ENCODE peak calls at places on chromosomes 2 and 18, in eight cellular contexts. X is stomach, L is GM20000, F is neural crest cell, D is bronchial epithelial cell, I is MM.1S, Z is fibroblast of villous mesenchyme, K is pancreas. B is an unnamed sample.

GRCh38 chr18:31206787-31207381 is 44.2 kb upstream of the DSC1 start:
- DNase-seq in D (peak), X (peak), L (peak), K (peak), F (peak), Z (no peak), I (no peak), B (peak)

GRCh38 chr2:74957886-74958276 is 562 bp upstream of the POLE4 start:
- DNase-seq in K (no peak), F (no peak), I (no peak), X (no peak), D (no peak), L (no peak), Z (peak), B (no peak)

GRCh38 chr2:172674034-172674967 is 61.3 kb upstream of the RAPGEF4 start:
- DNase-seq in K (peak), Z (peak), D (no peak), X (peak), I (peak), L (peak), F (peak), B (peak)

GRCh38 chr2:169509955-169510354 is 453 bp downstream of the KLHL41 start:
- DNase-seq in K (no peak), F (no peak), D (no peak), Z (peak), L (no peak), I (no peak), X (no peak), B (no peak)

GRCh38 chr2:196849895-196850294 is 40.7 kb upstream of the C2orf66 start:
- DNase-seq in X (no peak), D (peak), Z (peak), F (no peak), L (no peak), K (no peak), I (no peak), B (no peak)

GRCh38 chr2:222753251-222753824 is 81.9 kb downstream of the MOGAT1 start:
- DNase-seq in K (peak), L (no peak), X (no peak), Z (peak), I (no peak), D (peak), F (no peak), B (no peak)

GRCh38 chr2:46329803-46330775 is 32.9 kb downstream of the EPAS1 start:
- DNase-seq in X (no peak), Z (peak), F (no peak), D (peak), K (no peak), L (no peak), I (no peak), B (no peak)

GRCh38 chr2:21396252-21396651 is 272.5 kb downstream of the TDRD15 start:
- DNase-seq in F (no peak), X (no peak), L (no peak), I (no peak), K (no peak), D (peak), Z (no peak), B (no peak)

GRCh38 chr18:37710731-37711130 is 145.1 kb upstream of the CELF4 start:
- DNase-seq in Z (no peak), I (no peak), F (no peak), L (no peak), X (no peak), D (peak), K (no peak), B (no peak)

GRCh38 chr2:30611572-30611971 is 164.5 kb downstream of the LCLAT1 start:
- DNase-seq in Z (no peak), F (no peak), L (no peak), I (no peak), K (no peak), X (no peak), D (no peak), B (no peak)

GRCh38 chr2:196195758-196196157 is 24.4 kb upstream of the STK17B start:
- DNase-seq in F (no peak), X (no peak), Z (no peak), K (no peak), L (no peak), I (no peak), D (no peak), B (no peak)

GRCh38 chr18:58284699-58285490 is 240.9 kb downstream of the NEDD4L start:
- DNase-seq in L (no peak), K (no peak), D (no peak), F (no peak), X (no peak), Z (no peak), I (no peak), B (no peak)

GRCh38 chr2:48601349-48601748 is 16.3 kb upstream of the GTF2A1L start:
- DNase-seq in I (peak), F (no peak), Z (no peak), L (no peak), D (peak), K (no peak), X (no peak), B (no peak)

GRCh38 chr2:200943527-200944120 is 19.8 kb downstream of the ORC2 start:
- DNase-seq in X (no peak), Z (no peak), L (no peak), K (no peak), F (no peak), D (no peak), I (no peak), B (peak)

GRCh38 chr2:127610561-127610960 is 35.4 kb upstream of the GPR17 start:
- DNase-seq in Z (no peak), K (no peak), X (no peak), I (no peak), F (no peak), D (no peak), L (no peak), B (no peak)

GRCh38 chr18:70491734-70492348 is 203.0 kb downstream of the SOCS6 start:
- DNase-seq in D (peak), X (peak), Z (peak), F (peak), K (peak), I (peak), L (peak), B (peak)

GRCh38 chr2:236935131-236935530 is 150.6 kb upstream of the COPS8 start:
- DNase-seq in Z (no peak), K (no peak), I (no peak), D (no peak), L (no peak), F (no peak), X (peak), B (no peak)

GRCh38 chr2:64482243-64482642 is 28.3 kb downstream of the LGALSL start:
- DNase-seq in Z (no peak), F (no peak), I (peak), L (no peak), D (no peak), K (no peak), X (no peak), B (no peak)

GRCh38 chr2:23469142-23469540 is 84.2 kb downstream of the KLHL29 start:
- DNase-seq in K (no peak), D (no peak), F (no peak), Z (no peak), X (no peak), L (no peak), I (no peak), B (no peak)

GRCh38 chr2:150119860-150120259 is 367.6 kb downstream of the RND3 start:
- DNase-seq in Z (no peak), I (no peak), D (no peak), X (no peak), L (no peak), F (no peak), K (no peak), B (no peak)

GRCh38 chr2:38750793-38751042 is 443 bp downstream of the SRSF7 start:
- DNase-seq in L (peak), K (peak), F (no peak), X (peak), I (peak), Z (peak), D (no peak), B (peak)

GRCh38 chr2:233051241-233052149 is 8.6 kb upstream of the INPP5D start:
- DNase-seq in K (no peak), F (no peak), D (peak), I (no peak), L (no peak), Z (peak), X (no peak), B (no peak)

GRCh38 chr2:25228848-25229674 is 60.7 kb upstream of the POMC start:
- DNase-seq in F (peak), K (peak), X (peak), I (peak), L (peak), Z (peak), D (peak), B (peak)

GRCh38 chr2:144522741-144523605 is 3.1 kb upstream of the ZEB2 start:
- DNase-seq in X (no peak), K (no peak), I (no peak), L (no peak), Z (no peak), F (no peak), D (no peak), B (no peak)

GRCh38 chr2:241238693-241239198 is 50.3 kb downstream of the ANO7 start:
- DNase-seq in Z (no peak), F (no peak), D (no peak), I (no peak), L (no peak), K (no peak), X (no peak), B (no peak)

GRCh38 chr2:233100192-233100998 is 40.3 kb downstream of the INPP5D start:
- DNase-seq in K (no peak), X (no peak), F (no peak), I (peak), D (no peak), L (peak), Z (no peak), B (peak)

GRCh38 chr2:60306231-60306861 is 247.1 kb downstream of the BCL11A start:
- DNase-seq in X (no peak), F (no peak), D (peak), I (no peak), K (no peak), L (no peak), Z (no peak), B (no peak)

GRCh38 chr2:160388464-160389263 is 104.9 kb downstream of the RBMS1 start:
- DNase-seq in I (no peak), D (no peak), Z (no peak), L (no peak), X (peak), F (no peak), K (no peak), B (no peak)

GRCh38 chr2:161873689-161874088 is 200.3 kb downstream of the DPP4 start:
- DNase-seq in F (no peak), L (no peak), D (no peak), K (no peak), X (no peak), I (no peak), Z (no peak), B (no peak)

GRCh38 chr2:71672011-71672639 is 218.8 kb downstream of the DYSF start:
- DNase-seq in K (no peak), X (no peak), F (no peak), Z (no peak), D (no peak), L (no peak), I (no peak), B (no peak)
- TF ChIP-seq CTCF in K (no peak), X (no peak), F (no peak), Z (peak), D (no peak), L (no peak), I (no peak), B (no peak)

DNA sequence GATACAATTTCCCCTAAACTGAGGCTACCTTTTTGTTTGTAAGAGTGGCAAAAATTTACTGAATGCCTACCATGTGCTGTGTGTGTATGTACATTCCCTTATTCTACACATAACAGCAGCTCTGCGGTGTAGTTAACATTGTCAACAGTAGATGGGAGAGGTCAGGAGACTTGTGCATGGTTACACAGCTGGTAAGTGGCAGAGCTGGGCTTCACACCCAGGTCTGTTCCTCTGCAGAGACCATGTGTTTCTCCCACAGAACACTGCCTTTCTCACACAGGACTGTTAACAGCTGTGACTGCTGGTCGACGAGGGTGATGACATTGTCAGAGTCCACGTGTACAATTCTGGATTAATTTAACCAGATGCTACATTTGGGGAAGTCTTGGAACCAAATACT is 49.1 kb downstream of the EML6 start:
- DNase-seq in I (no peak), F (no peak), L (no peak), Z (no peak), X (no peak), D (no peak), K (no peak), B (no peak)
- TF ChIP-seq CTCF in I (no peak), F (no peak), L (no peak), Z (no peak), X (no peak), D (peak), K (no peak), B (no peak)

GRCh38 chr2:156118753-156119416 is 213.6 kb downstream of the NR4A2 start:
- DNase-seq in F (no peak), K (no peak), D (peak), L (no peak), I (no peak), Z (no peak), X (no peak), B (no peak)
- TF ChIP-seq CTCF in F (no peak), K (no peak), D (no peak), L (no peak), I (no peak), Z (no peak), X (no peak), B (no peak)

DNA sequence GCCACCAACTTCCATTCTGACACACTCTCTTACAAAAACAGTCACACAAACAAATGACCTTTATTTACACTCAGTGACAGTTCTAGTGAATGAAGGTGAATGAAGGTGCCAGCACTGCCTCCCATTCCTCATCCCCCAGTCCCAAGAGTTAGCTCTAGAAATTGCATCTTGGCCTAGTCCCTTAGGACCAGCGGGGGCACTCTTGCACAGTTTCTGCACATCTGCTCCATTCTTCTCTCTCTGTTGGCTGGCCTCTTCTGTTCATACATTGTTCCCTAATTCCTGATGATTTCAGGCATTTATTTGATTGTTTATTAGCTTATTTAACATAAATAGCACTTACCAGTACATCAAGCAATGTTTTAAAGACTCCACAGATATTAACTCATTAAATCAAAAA is 30.9 kb downstream of the GAREM1 start:
- DNase-seq in I (no peak), L (no peak), X (no peak), K (no peak), Z (no peak), F (no peak), D (peak), B (no peak)
- TF ChIP-seq CTCF in I (peak), L (no peak), X (no peak), K (no peak), Z (peak), F (peak), D (peak), B (peak)

GRCh38 chr2:151665959-151666358 is 68.3 kb downstream of the NEB start:
- DNase-seq in K (no peak), D (no peak), X (no peak), I (no peak), Z (no peak), F (no peak), L (no peak), B (no peak)

GRCh38 chr2:151669585-151670081 is 64.6 kb downstream of the NEB start:
- DNase-seq in L (no peak), D (peak), I (no peak), Z (no peak), K (no peak), F (no peak), X (no peak), B (no peak)

GRCh38 chr2:151671198-151671597 is 63.1 kb downstream of the NEB start:
- DNase-seq in D (no peak), L (no peak), F (no peak), I (no peak), X (no peak), K (no peak), Z (no peak), B (no peak)

GRCh38 chr2:151670346-151670745 is 63.9 kb downstream of the NEB start:
- DNase-seq in X (no peak), I (no peak), K (no peak), F (no peak), Z (no peak), L (no peak), D (no peak), B (no peak)

GRCh38 chr2:151668737-151669136 is 65.5 kb downstream of the NEB start:
- DNase-seq in K (no peak), X (no peak), Z (no peak), I (no peak), F (no peak), L (no peak), D (no peak), B (no peak)
- TF ChIP-seq CTCF in K (no peak), X (no peak), Z (no peak), I (no peak), F (no peak), L (no peak), D (no peak), B (no peak)